ENCODE peak calls at places on chromosomes 1 and 21, in ten cellular contexts. W is aorta, J is cardiac muscle cell, D is iris pigment epithelial cell, Z is HEK293T, O is suprapubic skin, H is GM19239, P is GM23338, B is upper lobe of right lung, G is RPMI8226. A is an unnamed sample.

GRCh38 chr1:22287946-22288520 is 145.1 kb upstream of the WNT4 start:
- DNase-seq in W (peak), O (no peak), P (no peak), J (no peak), B (no peak), D (no peak), G (no peak), H (no peak), Z (no peak), A (no peak)

GRCh38 chr1:197437891-197438853 is 170.1 kb downstream of the CRB1 start:
- DNase-seq in P (no peak), W (no peak), H (no peak), B (no peak), J (no peak), G (no peak), O (no peak), D (no peak), Z (no peak), A (no peak)

GRCh38 chr1:87141556-87141955 is 187.1 kb upstream of the LMO4 start:
- DNase-seq in P (no peak), O (no peak), H (no peak), J (no peak), W (no peak), Z (no peak), G (no peak), D (no peak), B (no peak), A (no peak)

GRCh38 chr1:225891229-225891972 is 2.5 kb upstream of the LEFTY1 start:
- DNase-seq in Z (no peak), G (no peak), H (no peak), D (no peak), J (no peak), W (peak), P (no peak), B (no peak), O (no peak), A (no peak)

GRCh38 chr1:174942547-174943255 is 57.0 kb upstream of the CACYBP start:
- DNase-seq in B (no peak), H (no peak), G (no peak), W (no peak), O (no peak), J (no peak), D (no peak), Z (no peak), P (no peak), A (peak)

GRCh38 chr1:42214447-42214871 is 49.9 kb upstream of the GUCA2A start:
- DNase-seq in P (no peak), H (no peak), J (no peak), G (no peak), D (peak), W (no peak), B (no peak), Z (no peak), O (no peak), A (no peak)

GRCh38 chr21:41931041-41931451 is 22.8 kb downstream of the C2CD2 start:
- DNase-seq in Z (no peak), G (no peak), W (no peak), J (no peak), O (no peak), B (no peak), P (no peak), H (no peak), D (peak), A (no peak)

GRCh38 chr1:16903054-16903453 is 7.3 kb downstream of the RNU1-2 start:
- DNase-seq in G (peak), D (peak), J (peak), W (no peak), P (no peak), H (no peak), O (no peak), Z (no peak), B (no peak), A (no peak)

GRCh38 chr1:240413732-240414131 is 198.2 kb downstream of the GREM2 start:
- DNase-seq in Z (no peak), G (no peak), D (peak), O (no peak), J (no peak), B (no peak), W (no peak), H (no peak), P (no peak), A (no peak)

GRCh38 chr1:3599286-3599811 is 12.0 kb downstream of the MEGF6 start:
- DNase-seq in H (no peak), J (no peak), B (peak), D (no peak), O (no peak), Z (no peak), W (no peak), P (no peak), G (no peak), A (no peak)

GRCh38 chr1:10939654-10940450 is 72.6 kb upstream of the TARDBP start:
- DNase-seq in G (peak), O (no peak), H (peak), B (no peak), J (no peak), D (peak), P (no peak), Z (no peak), W (no peak), A (peak)

GRCh38 chr1:155175927-155176371 is 2.3 kb downstream of the TRIM46 start:
- DNase-seq in W (peak), G (peak), Z (no peak), O (peak), B (peak), H (no peak), J (no peak), P (no peak), D (no peak), A (peak)

A was measured in Karpas-422.